ENCODE peak calls at places on chromosome 2, in nine cellular contexts. E is bronchial epithelial cell, S is activated B cell treated with CpG ODN at 0.5 μM for 24 hours, I is GM12865, L is Calu3, F is A549, W is kidney, D is cardiac fibroblast, G is fibroblast of villous mesenchyme. N is an unnamed sample.

GRCh38 chr2:210707900-210708299 is 151.5 kb downstream of the CPS1 start:
- DNase-seq in W (no peak), I (no peak), D (no peak), G (no peak), E (no peak), F (no peak), S (no peak), L (no peak), N (no peak)

GRCh38 chr2:105919191-105919811 is 174.6 kb downstream of the NCK2 start:
- DNase-seq in I (no peak), L (peak; percentile 89), F (no peak), D (peak; percentile 38), E (peak; percentile 43), S (no peak), G (no peak), W (no peak), N (no peak)

GRCh38 chr2:95316466-95317122 is 19.4 kb downstream of the KCNIP3 start:
- DNase-seq in D (peak; percentile 60), W (no peak), I (no peak), S (no peak), F (no peak), G (no peak), E (no peak), L (no peak), N (no peak)

GRCh38 chr2:151071382-151071781 is 190.3 kb downstream of the RBM43 start:
- DNase-seq in W (no peak), E (peak; percentile 54), S (no peak), F (no peak), D (peak; percentile 72), L (peak; percentile 29), G (peak; percentile 63), I (no peak), N (no peak)

GRCh38 chr2:168490916-168491605 is 35.0 kb downstream of the CERS6 start:
- DNase-seq in D (peak; percentile 30), S (no peak), L (no peak), G (no peak), I (peak; percentile 71), E (no peak), F (no peak), W (no peak), N (no peak)

GRCh38 chr2:10912796-10913445 is 1.2 kb downstream of the KCNF1 start:
- DNase-seq in I (no peak), F (no peak), D (no peak), S (no peak), L (no peak), W (peak; percentile 63), G (no peak), E (no peak), N (no peak)

GRCh38 chr2:45468279-45468678 is 142.8 kb downstream of the SRBD1 start:
- DNase-seq in W (no peak), G (no peak), D (no peak), E (no peak), I (no peak), S (no peak), F (no peak), L (no peak), N (no peak)

GRCh38 chr2:71790261-71791038 is 337.1 kb downstream of the DYSF start:
- DNase-seq in L (no peak), D (no peak), S (no peak), I (no peak), F (no peak), W (no peak), G (no peak), E (no peak), N (no peak)

GRCh38 chr2:83233284-83233683 is 1225.8 kb downstream of the SUCLG1 start:
- DNase-seq in F (no peak), L (no peak), G (no peak), D (no peak), S (no peak), I (no peak), E (peak; percentile 1), W (no peak), N (no peak)

GRCh38 chr2:6754412-6754811 is 111.3 kb downstream of the CMPK2 start:
- DNase-seq in F (no peak), L (no peak), I (no peak), G (no peak), E (no peak), D (no peak), W (no peak), S (no peak), N (no peak)

GRCh38 chr2:143259368-143259958 is 130.2 kb downstream of the ARHGAP15 start:
- DNase-seq in W (no peak), E (peak; percentile 67), G (peak; percentile 66), I (peak; percentile 76), S (no peak), L (peak; percentile 58), F (peak; percentile 13), D (peak; percentile 83), N (peak; percentile 13)

GRCh38 chr2:39266139-39266805 is 22.5 kb upstream of the CDKL4 start:
- DNase-seq in I (peak; percentile 67), D (peak; percentile 24), F (no peak), W (no peak), E (peak; percentile 27), G (no peak), S (no peak), L (no peak), N (peak; percentile 24)

DNA sequence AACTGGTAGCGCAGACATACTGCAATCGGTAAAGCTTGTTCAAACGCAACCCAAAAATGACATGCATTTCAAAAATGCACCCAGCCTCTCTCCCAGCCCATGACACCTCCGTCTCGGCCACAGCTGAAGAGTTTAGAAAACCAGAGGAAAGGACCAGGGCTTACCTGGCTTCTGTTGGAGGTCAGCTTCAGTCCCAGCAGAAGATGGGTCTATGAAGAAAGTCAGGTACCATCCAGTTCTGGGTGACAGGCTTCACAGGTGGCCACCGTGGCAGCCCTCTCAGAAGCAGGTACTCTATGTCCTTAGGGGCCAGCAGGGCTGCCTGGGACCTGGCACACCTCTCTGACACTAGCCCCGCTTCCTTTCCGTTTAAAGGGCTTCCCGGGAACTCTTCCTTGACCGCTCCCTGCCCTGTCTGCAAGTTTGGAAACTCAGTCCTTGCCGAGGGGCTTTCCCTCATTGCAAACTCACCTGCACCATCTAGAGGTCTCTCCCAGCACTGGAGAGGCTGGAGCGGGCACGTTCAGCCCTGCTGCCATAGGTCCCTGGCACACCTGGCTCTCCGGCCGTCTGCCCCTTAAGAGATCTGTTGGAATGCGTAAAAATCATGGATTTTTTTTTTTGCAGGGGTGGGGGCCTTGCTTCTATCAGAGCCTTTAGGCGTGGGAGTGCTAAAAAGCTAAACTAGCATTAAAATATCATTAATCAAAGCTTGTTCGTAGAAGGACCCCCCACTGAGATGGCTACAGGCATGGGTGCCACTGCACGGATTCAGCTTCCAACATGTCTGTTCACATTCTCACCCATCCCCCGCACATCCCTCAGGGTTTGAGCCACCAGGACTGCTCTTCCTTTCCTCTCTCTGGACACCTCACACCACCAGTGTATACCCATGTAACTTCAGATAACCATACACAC is at the start of gene EDAR:
- DNase-seq in W (no peak), I (peak; percentile 23), S (no peak), D (peak; percentile 16), G (peak; percentile 13), E (peak; percentile 74), L (peak; percentile 74), F (peak; percentile 64), N (peak; percentile 63)
- TF ChIP-seq CTCF in W (peak; percentile 68), I (peak; percentile 47), S (no peak), D (peak; percentile 44), G (peak; percentile 38), E (peak; percentile 90), L (peak; percentile 43), F (peak; percentile 67), N (peak; percentile 49)

DNA sequence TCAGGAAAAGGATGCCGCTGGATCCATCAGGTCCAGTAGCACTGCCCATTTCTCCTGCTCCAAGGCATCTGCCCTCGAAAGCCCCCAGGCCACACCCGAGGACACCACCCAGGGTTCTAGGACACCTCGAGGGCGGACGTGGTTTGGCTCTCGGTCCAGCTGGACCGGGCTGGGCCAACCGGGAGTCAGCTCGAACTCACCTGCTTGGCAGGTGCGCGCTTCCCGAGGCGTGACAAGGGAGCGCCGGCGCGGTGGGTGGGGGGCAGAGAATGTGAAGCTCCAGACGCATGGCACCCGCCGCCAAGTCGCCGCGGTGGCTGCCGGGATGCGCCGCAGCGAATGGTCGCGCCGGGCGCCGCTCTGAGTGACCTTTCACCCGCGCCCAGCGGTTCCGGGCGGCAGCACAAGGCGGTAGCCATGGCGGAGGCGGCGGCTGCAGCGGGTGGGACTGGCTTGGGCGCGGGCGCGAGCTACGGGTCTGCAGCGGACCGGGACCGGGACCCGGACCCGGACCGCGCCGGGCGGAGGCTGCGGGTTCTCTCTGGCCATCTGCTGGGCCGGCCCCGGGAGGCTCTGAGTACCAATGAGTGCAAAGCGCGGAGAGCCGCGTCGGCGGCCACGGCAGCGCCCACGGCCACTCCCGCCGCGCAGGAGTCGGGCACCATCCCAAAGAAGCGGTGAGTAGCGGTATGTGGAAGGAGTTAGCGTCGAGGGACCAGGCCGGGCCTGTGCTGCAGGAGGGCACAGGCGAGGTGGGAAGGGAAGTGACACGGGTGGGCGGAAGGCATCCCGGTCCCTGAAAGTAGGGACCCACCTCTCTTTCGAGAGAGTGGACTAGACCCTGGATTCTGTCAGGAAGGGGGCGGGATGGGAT is at the start of gene AGPS:
- DNase-seq in F (peak; percentile 59), S (peak; percentile 66), E (peak; percentile 33), D (peak; percentile 67), W (peak; percentile 93), L (peak; percentile 88), G (peak; percentile 51), I (peak; percentile 89), N (peak; percentile 89)
- TF ChIP-seq CTCF in F (no peak), S (no peak), E (peak; percentile 20), D (no peak), W (no peak), L (peak; percentile 22), G (peak; percentile 6), I (peak; percentile 19), N (no peak)

DNA sequence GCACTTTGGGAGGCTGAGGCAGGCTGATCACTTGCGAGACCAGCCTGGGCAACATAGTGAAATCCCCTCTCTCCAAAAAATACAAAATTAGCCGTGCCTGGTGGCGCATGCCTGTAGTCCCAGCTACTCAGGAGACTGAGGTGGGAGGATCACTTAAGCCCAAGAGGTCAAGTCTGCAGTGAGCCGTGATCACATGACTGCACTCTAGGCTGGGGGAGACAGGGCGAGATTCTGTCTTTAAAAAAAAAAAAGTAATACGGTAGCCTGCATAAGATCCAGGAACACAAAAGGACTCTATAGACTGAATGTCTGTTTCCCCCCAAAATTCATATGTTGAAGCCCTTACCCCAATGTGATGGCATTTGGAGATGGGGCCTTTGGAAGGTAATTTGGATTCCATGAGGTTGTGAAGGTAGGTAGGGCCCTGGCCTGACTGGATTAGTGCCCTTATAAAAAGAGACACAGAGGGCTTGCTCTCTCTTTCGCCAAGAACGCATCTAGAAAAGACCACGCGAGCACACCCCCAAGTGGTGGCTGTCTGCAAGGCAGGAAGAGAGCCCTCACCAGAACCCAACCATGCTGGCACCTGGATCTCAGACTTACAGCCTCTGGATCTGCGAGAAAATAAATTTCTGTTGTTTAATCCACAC is 17.0 kb downstream of the MBOAT2 start:
- DNase-seq in L (no peak), F (no peak), S (no peak), E (no peak), I (peak; percentile 43), G (no peak), W (no peak), D (no peak), N (no peak)
- TF ChIP-seq CTCF in L (no peak), F (peak; percentile 22), S (no peak), E (no peak), I (peak; percentile 44), G (peak; percentile 47), W (no peak), D (peak; percentile 22), N (peak; percentile 32)

GRCh38 chr2:197784956-197785941 is at the start of gene BOLL:
- DNase-seq in G (no peak), W (peak; percentile 68), I (no peak), S (no peak), F (no peak), E (no peak), L (no peak), D (no peak), N (peak; percentile 10)
- TF ChIP-seq CTCF in G (no peak), W (no peak), I (no peak), S (no peak), F (no peak), E (no peak), L (no peak), D (no peak), N (no peak)